ENCODE peak calls at places on chromosomes 5 and 9, in eight cellular contexts. V is uterus, I is A549, C is coronary artery, B is lower leg skin, J is fibroblast of the aortic adventitia, U is HFF-Myc, E is Peyer's patch. H is an unnamed sample.

GRCh38 chr9:115746496-115746895 is 407.1 kb upstream of the PAPPA start:
- DNase-seq in V (no peak), I (no peak), C (no peak), B (no peak), J (no peak), U (no peak), E (no peak), H (peak)

GRCh38 chr9:4297151-4297794 is 2.6 kb downstream of the GLIS3 start:
- DNase-seq in V (peak), I (peak), C (peak), B (peak), J (peak), U (peak), E (peak), H (peak)

GRCh38 chr5:168807261-168807660 is 228.1 kb upstream of the PANK3 start:
- DNase-seq in V (no peak), I (no peak), C (no peak), B (no peak), J (peak), U (no peak), E (no peak), H (no peak)

GRCh38 chr9:134735441-134736175 is 94.0 kb downstream of the COL5A1 start:
- DNase-seq in V (peak), I (no peak), C (no peak), B (peak), J (peak), U (no peak), E (peak), H (no peak)

GRCh38 chr9:91211919-91212318 is 149.8 kb downstream of the AUH start:
- DNase-seq in V (no peak), I (no peak), C (no peak), B (no peak), J (no peak), U (no peak), E (no peak), H (no peak)

GRCh38 chr5:132607133-132607532 is 50.4 kb downstream of the RAD50 start:
- DNase-seq in V (no peak), I (no peak), C (no peak), B (no peak), J (no peak), U (no peak), E (no peak), H (no peak)

GRCh38 chr5:154663424-154663823 is 91.8 kb upstream of the LARP1 start:
- DNase-seq in V (no peak), I (no peak), C (no peak), B (no peak), J (no peak), U (no peak), E (no peak), H (no peak)

GRCh38 chr5:31918739-31919138 is 255.4 kb downstream of the GOLPH3 start:
- DNase-seq in V (no peak), I (no peak), C (no peak), B (no peak), J (no peak), U (no peak), E (no peak), H (no peak)

GRCh38 chr5:149849990-149850910 is 94.3 kb downstream of the PDE6A start:
- DNase-seq in V (no peak), I (no peak), C (no peak), B (no peak), J (no peak), U (no peak), E (no peak), H (no peak)

GRCh38 chr9:35105571-35106342 is 2.8 kb upstream of the STOML2 start:
- DNase-seq in V (no peak), I (no peak), C (peak), B (peak), J (no peak), U (no peak), E (peak), H (no peak)

GRCh38 chr5:168578006-168578405 is 1.2 kb downstream of the PANK3 start:
- DNase-seq in V (no peak), I (no peak), C (no peak), B (no peak), J (peak), U (no peak), E (no peak), H (peak)

GRCh38 chr9:137620581-137620980 is 1.8 kb downstream of the EHMT1 start:
- DNase-seq in V (no peak), I (no peak), C (no peak), B (no peak), J (no peak), U (no peak), E (no peak), H (no peak)
- H3K4me3 ChIP-seq in V (no peak), I (peak), C (no peak), B (no peak), J (peak), U (peak), E (peak), H (no peak)

GRCh38 chr9:132995121-132995420 is 16.6 kb downstream of the GFI1B start:
- DNase-seq in V (no peak), I (no peak), C (no peak), B (no peak), J (no peak), U (no peak), E (no peak), H (no peak)

GRCh38 chr9:132996526-132996925 is 18.0 kb downstream of the GFI1B start:
- DNase-seq in V (no peak), I (no peak), C (no peak), B (no peak), J (no peak), U (no peak), E (no peak), H (no peak)

GRCh38 chr9:132995906-132996305 is 17.4 kb downstream of the GFI1B start:
- DNase-seq in V (no peak), I (no peak), C (no peak), B (no peak), J (no peak), U (no peak), E (no peak), H (no peak)

GRCh38 chr9:132998861-132999635 is 20.6 kb downstream of the GFI1B start:
- DNase-seq in V (no peak), I (no peak), C (no peak), B (no peak), J (no peak), U (no peak), E (no peak), H (no peak)

DNA sequence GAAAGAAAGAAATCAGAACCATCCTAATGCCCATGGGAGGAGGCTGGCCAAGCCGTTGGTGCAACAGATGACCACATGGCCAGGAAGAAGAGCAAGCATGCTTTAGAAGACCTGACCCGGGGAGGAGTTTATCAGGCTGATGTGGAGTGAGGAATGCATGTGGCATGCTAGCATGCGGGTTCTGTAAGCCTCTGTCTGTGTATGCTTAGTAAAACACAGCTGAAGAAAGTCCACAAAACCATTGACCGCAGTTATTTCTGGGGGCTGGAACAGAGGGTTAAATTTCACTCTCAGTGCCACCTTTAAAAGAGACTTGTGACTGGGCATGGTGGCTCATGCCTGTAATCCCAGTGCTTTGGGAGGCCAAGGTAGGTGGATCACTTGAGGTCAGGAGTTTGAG is 19.1 kb downstream of the GFI1B start:
- DNase-seq in V (no peak), I (no peak), C (no peak), B (no peak), J (peak), U (no peak), E (no peak), H (peak)
- TF ChIP-seq CTCF in V (no peak), I (no peak), C (no peak), B (no peak), J (no peak), U (no peak), E (no peak), H (no peak)

DNA sequence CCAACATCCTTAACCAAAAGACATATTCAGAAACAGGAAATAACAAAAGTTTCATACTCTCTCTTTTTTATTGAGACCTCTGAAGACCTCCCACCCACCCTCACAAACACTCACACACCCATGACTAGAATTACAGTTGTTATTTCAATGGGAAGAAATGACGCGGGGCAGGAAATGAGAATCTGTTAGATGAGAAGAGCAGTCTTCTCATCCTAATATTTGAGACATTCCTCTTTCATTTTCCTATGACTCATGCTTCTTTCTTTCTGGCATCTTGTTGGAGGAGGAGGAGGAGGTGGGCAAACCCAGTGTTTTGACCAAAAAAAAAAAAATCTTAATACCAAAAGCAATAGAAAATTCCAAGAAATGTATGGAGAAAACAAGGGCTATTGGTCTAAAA is 179.5 kb upstream of the TARS1 start:
- DNase-seq in V (no peak), I (no peak), C (no peak), B (no peak), J (peak), U (no peak), E (no peak), H (peak)
- H3K4me3 ChIP-seq in V (no peak), I (no peak), C (no peak), B (no peak), J (no peak), U (no peak), E (no peak), H (no peak)

GRCh38 chr9:98416294-98416693 is 160.8 kb upstream of the TBC1D2 start:
- DNase-seq in V (no peak), I (no peak), C (no peak), B (no peak), J (no peak), U (no peak), E (no peak), H (no peak)
- TF ChIP-seq CTCF in V (no peak), I (no peak), C (no peak), B (no peak), J (no peak), U (no peak), E (no peak), H (no peak)

GRCh38 chr9:130666393-130667116 is 2.2 kb downstream of the PRDM12 start:
- DNase-seq in V (no peak), I (no peak), C (no peak), B (no peak), J (no peak), U (no peak), E (no peak), H (no peak)

GRCh38 chr9:130664191-130665028 is at the start of gene PRDM12:
- DNase-seq in V (no peak), I (peak), C (no peak), B (no peak), J (no peak), U (no peak), E (no peak), H (no peak)

GRCh38 chr9:130665431-130666392 is 1.3 kb downstream of the PRDM12 start:
- DNase-seq in V (no peak), I (no peak), C (no peak), B (no peak), J (no peak), U (no peak), E (no peak), H (no peak)

GRCh38 chr9:130663258-130664171 is 879 bp upstream of the PRDM12 start:
- DNase-seq in V (no peak), I (no peak), C (no peak), B (no peak), J (no peak), U (no peak), E (no peak), H (peak)

GRCh38 chr9:130665029-130665430 is 636 bp downstream of the PRDM12 start:
- DNase-seq in V (no peak), I (no peak), C (no peak), B (no peak), J (no peak), U (no peak), E (no peak), H (no peak)
- H3K4me3 ChIP-seq in V (no peak), I (peak), C (peak), B (no peak), J (no peak), U (no peak), E (no peak), H (no peak)

DNA sequence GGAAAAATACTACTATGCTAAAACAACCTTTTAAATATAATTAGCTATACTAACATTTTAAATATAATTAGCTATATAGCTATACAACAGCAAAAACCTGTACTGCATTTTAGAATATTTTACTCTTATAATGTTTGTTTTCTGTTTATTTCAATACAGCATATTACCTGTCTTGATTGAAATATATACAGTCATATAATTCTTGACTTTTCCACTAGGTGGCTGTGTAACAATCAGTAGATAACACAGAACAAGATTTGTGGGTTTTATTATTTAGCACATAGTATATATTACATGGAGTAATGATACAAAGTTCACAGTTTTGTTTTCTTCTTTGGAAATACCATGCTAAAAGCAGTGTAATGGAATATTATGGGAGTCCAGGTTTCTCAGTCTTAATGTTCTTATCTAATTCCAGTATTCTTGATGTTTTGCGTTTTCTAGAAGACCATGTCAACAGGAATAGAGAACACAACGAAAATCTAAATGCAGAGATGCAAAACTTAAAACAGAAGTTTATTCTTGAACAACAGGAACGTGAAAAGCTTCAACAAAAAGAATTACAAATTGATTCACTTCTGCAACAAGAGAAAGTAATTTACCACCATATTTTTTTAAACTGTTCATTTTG is 13.3 kb downstream of the HMMR start:
- DNase-seq in V (no peak), I (no peak), C (no peak), B (no peak), J (peak), U (no peak), E (no peak), H (no peak)
- TF ChIP-seq CTCF in V (peak), I (peak), C (no peak), B (no peak), J (peak), U (no peak), E (peak), H (no peak)

DNA sequence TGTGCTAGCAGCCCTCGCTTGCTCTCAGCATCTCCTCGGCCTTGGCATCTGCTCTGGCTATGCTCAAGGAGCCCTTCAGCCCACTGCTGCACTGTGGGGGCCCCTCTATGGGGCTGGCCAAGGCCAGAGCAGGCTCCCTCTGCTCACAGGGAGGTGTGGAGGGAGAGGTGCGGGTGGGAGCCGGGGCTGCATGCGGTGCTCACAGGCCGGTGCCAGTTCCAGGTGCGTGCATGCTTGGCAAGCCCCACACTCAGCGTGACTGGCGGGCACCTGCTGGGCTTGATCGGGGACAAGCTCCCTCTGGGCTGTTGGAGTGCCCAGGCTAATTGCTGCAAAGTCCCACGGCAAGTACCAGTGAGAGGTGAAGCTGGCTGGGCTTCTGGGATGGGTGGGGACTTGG is 170.5 kb downstream of the TRIM36 start:
- DNase-seq in V (no peak), I (no peak), C (no peak), B (no peak), J (no peak), U (no peak), E (no peak), H (no peak)
- H3K4me3 ChIP-seq in V (no peak), I (no peak), C (no peak), B (no peak), J (no peak), U (no peak), E (no peak), H (no peak)

GRCh38 chr5:93150311-93151012 is 430.6 kb downstream of the NR2F1-AS1 start:
- DNase-seq in V (no peak), I (peak), C (no peak), B (no peak), J (no peak), U (no peak), E (no peak), H (no peak)
- TF ChIP-seq CTCF in V (no peak), I (no peak), C (no peak), B (no peak), J (no peak), U (no peak), E (no peak), H (no peak)

GRCh38 chr5:109898547-109899544 is 209.1 kb downstream of the MAN2A1 start:
- DNase-seq in V (no peak), I (no peak), C (no peak), B (no peak), J (peak), U (no peak), E (no peak), H (no peak)
- H3K4me3 ChIP-seq in V (no peak), I (no peak), C (peak), B (no peak), J (no peak), U (no peak), E (no peak), H (no peak)